ENCODE peak calls at places on chromosomes 7 and 10, in eight cellular contexts. Q is neural progenitor cell, W is body of pancreas, V is aorta, H is left ventricle myocardium inferior, X is GM23248, A is adrenal gland, C is BE2C. I is an unnamed sample. For H3K4me1 and H3K9me3, the result is how much of the 10 kb centered on the place peaks cover.

GRCh38 chr7:7971308-7972040 is 2.9 kb downstream of the GLCCI1 start:
- DNase-seq in Q (no peak), W (no peak), V (no peak), H (no peak), X (no peak), A (no peak), C (no peak), I (no peak)

GRCh38 chr10:17023386-17024298 is 106.0 kb downstream of the CUBN start:
- DNase-seq in Q (peak), W (no peak), V (no peak), H (no peak), X (peak), A (peak), C (no peak), I (peak)

GRCh38 chr7:99562114-99562784 is 3.8 kb downstream of the ZNF655 start:
- DNase-seq in Q (no peak), W (no peak), V (no peak), H (no peak), X (peak), A (no peak), C (no peak), I (no peak)

GRCh38 chr7:140723002-140723401 is 26.5 kb downstream of the NDUFB2 start:
- DNase-seq in Q (no peak), W (no peak), V (no peak), H (no peak), X (no peak), A (no peak), C (no peak), I (no peak)

GRCh38 chr10:124224331-124225028 is 131.1 kb upstream of the CHST15 start:
- DNase-seq in Q (no peak), W (no peak), V (peak), H (no peak), X (peak), A (no peak), C (no peak), I (no peak)

GRCh38 chr7:12911053-12911452 is 223.6 kb downstream of the ARL4A start:
- DNase-seq in Q (no peak), W (no peak), V (no peak), H (no peak), X (no peak), A (no peak), C (no peak), I (no peak)

GRCh38 chr7:141945356-141945755 is 1.4 kb downstream of the CLEC5A start:
- DNase-seq in Q (no peak), W (no peak), V (no peak), H (no peak), X (peak), A (no peak), C (no peak), I (no peak)

GRCh38 chr7:119733480-119733879 is 539.5 kb upstream of the KCND2 start:
- DNase-seq in Q (no peak), W (no peak), V (no peak), H (no peak), X (no peak), A (no peak), C (no peak), I (peak)

GRCh38 chr7:111126987-111127386 is 36.1 kb downstream of the LRRN3 start:
- DNase-seq in Q (no peak), W (no peak), V (no peak), H (no peak), X (peak), A (peak), C (no peak), I (peak)

GRCh38 chr10:628386-629045 is 61.0 kb downstream of the DIP2C start:
- DNase-seq in Q (no peak), W (no peak), V (no peak), H (no peak), X (no peak), A (no peak), C (peak), I (no peak)

GRCh38 chr10:52864459-52865106 is 92.0 kb upstream of the MBL2 start:
- DNase-seq in Q (peak), W (no peak), V (peak), H (peak), X (peak), A (peak), C (no peak), I (peak)

GRCh38 chr7:133023370-133024075 is 58.4 kb downstream of the CHCHD3 start:
- DNase-seq in Q (no peak), W (no peak), V (no peak), H (no peak), X (no peak), A (no peak), C (peak), I (peak)

GRCh38 chr7:71746004-71746403 is 614.1 kb downstream of the GALNT17 start:
- DNase-seq in Q (peak), W (no peak), V (no peak), H (no peak), X (no peak), A (no peak), C (no peak), I (no peak)

GRCh38 chr10:8800426-8800825 is 745.9 kb downstream of the GATA3 start:
- DNase-seq in Q (no peak), W (no peak), V (no peak), H (no peak), X (no peak), A (no peak), C (no peak), I (no peak)

GRCh38 chr10:102004376-102004775 is 51.6 kb downstream of the ARMH3 start:
- DNase-seq in Q (no peak), W (no peak), V (no peak), H (no peak), X (peak), A (no peak), C (no peak), I (peak)

GRCh38 chr7:140672382-140673062 is at the start of gene ADCK2:
- DNase-seq in Q (peak), W (peak), V (peak), H (peak), X (peak), A (peak), C (peak), I (peak)

GRCh38 chr10:6445671-6446278 is 134.3 kb downstream of the PRKCQ start:
- DNase-seq in Q (peak), W (no peak), V (no peak), H (peak), X (peak), A (peak), C (peak), I (peak)

GRCh38 chr7:6407434-6407833 is 40.3 kb downstream of the DAGLB start:
- DNase-seq in Q (no peak), W (no peak), V (no peak), H (no peak), X (no peak), A (peak), C (no peak), I (no peak)

GRCh38 chr7:94908204-94909022 is 1.0 kb downstream of the PPP1R9A start:
- DNase-seq in Q (peak), W (peak), V (peak), H (peak), X (peak), A (peak), C (no peak), I (peak)

GRCh38 chr10:13788701-13789447 is 202.1 kb downstream of the PRPF18 start:
- DNase-seq in Q (no peak), W (peak), V (peak), H (peak), X (peak), A (no peak), C (no peak), I (peak)

GRCh38 chr7:123220396-123220795 is 20.6 kb upstream of the SLC13A1 start:
- DNase-seq in Q (no peak), W (peak), V (no peak), H (no peak), X (no peak), A (peak), C (no peak), I (peak)

GRCh38 chr10:18140149-18140956 is at the start of gene CACNB2:
- DNase-seq in Q (peak), W (peak), V (peak), H (peak), X (peak), A (peak), C (peak), I (peak)

GRCh38 chr10:6108631-6109443 is 20.0 kb downstream of the RBM17 start:
- DNase-seq in Q (peak), W (no peak), V (no peak), H (no peak), X (peak), A (no peak), C (no peak), I (peak)

GRCh38 chr7:16695621-16696237 is 49.7 kb downstream of the BZW2 start:
- DNase-seq in Q (peak), W (peak), V (no peak), H (no peak), X (peak), A (peak), C (peak), I (peak)

GRCh38 chr7:101588131-101588935 is 40.8 kb downstream of the MYL10 start:
- DNase-seq in Q (no peak), W (no peak), V (no peak), H (no peak), X (no peak), A (no peak), C (no peak), I (no peak)

GRCh38 chr10:73790886-73791625 is 5.7 kb downstream of the ZSWIM8 start:
- DNase-seq in Q (no peak), W (no peak), V (no peak), H (no peak), X (no peak), A (no peak), C (no peak), I (no peak)

GRCh38 chr7:139089118-139089517 is 20.4 kb downstream of the ZC3HAV1 start:
- DNase-seq in Q (no peak), W (no peak), V (no peak), H (no peak), X (no peak), A (no peak), C (no peak), I (no peak)

GRCh38 chr7:103592187-103592586 is 146.2 kb upstream of the SLC26A5 start:
- DNase-seq in Q (no peak), W (no peak), V (no peak), H (no peak), X (no peak), A (no peak), C (no peak), I (no peak)

GRCh38 chr10:79443338-79444242 is 1.8 kb downstream of the ZCCHC24 start:
- DNase-seq in Q (no peak), W (no peak), V (no peak), H (no peak), X (peak), A (peak), C (no peak), I (peak)

GRCh38 chr10:13831711-13832110 is 244.9 kb downstream of the PRPF18 start:
- DNase-seq in Q (peak), W (no peak), V (no peak), H (no peak), X (no peak), A (no peak), C (no peak), I (no peak)

GRCh38 chr7:34672430-34672829 is 14.4 kb downstream of the NPSR1 start:
- DNase-seq in Q (no peak), W (no peak), V (no peak), H (no peak), X (peak), A (no peak), C (no peak), I (no peak)

GRCh38 chr10:123804716-123805115 is 86.9 kb downstream of the CPXM2 start:
- DNase-seq in Q (no peak), W (no peak), V (no peak), H (no peak), X (peak), A (no peak), C (no peak), I (peak)

GRCh38 chr10:122503004-122503403 is 41.7 kb downstream of the HTRA1 start:
- DNase-seq in Q (no peak), W (no peak), V (no peak), H (no peak), X (no peak), A (no peak), C (no peak), I (no peak)
- H3K4me1 ChIP-seq in Q (under half), W (under half), V (under half), H (under half), X (under half), A (under half), C (under half), I (under half)

GRCh38 chr7:696426-697258 is 29.9 kb upstream of the DNAAF5 start:
- DNase-seq in Q (no peak), W (no peak), V (peak), H (no peak), X (no peak), A (peak), C (no peak), I (no peak)

GRCh38 chr7:691361-692045 is 35.0 kb upstream of the DNAAF5 start:
- DNase-seq in Q (no peak), W (no peak), V (peak), H (no peak), X (no peak), A (no peak), C (no peak), I (no peak)

GRCh38 chr7:685540-685939 is 41.0 kb upstream of the DNAAF5 start:
- DNase-seq in Q (no peak), W (no peak), V (no peak), H (no peak), X (no peak), A (no peak), C (no peak), I (no peak)

GRCh38 chr7:693280-693679 is 33.2 kb upstream of the DNAAF5 start:
- DNase-seq in Q (no peak), W (no peak), V (peak), H (no peak), X (no peak), A (no peak), C (no peak), I (no peak)

GRCh38 chr7:690478-691360 is 35.8 kb upstream of the DNAAF5 start:
- DNase-seq in Q (no peak), W (no peak), V (peak), H (no peak), X (no peak), A (no peak), C (no peak), I (no peak)
- H3K9me3 ChIP-seq in Q (under half), W (under half), V (under half), H (under half), X (under half), A (under half), C (under half), I (under half)

DNA sequence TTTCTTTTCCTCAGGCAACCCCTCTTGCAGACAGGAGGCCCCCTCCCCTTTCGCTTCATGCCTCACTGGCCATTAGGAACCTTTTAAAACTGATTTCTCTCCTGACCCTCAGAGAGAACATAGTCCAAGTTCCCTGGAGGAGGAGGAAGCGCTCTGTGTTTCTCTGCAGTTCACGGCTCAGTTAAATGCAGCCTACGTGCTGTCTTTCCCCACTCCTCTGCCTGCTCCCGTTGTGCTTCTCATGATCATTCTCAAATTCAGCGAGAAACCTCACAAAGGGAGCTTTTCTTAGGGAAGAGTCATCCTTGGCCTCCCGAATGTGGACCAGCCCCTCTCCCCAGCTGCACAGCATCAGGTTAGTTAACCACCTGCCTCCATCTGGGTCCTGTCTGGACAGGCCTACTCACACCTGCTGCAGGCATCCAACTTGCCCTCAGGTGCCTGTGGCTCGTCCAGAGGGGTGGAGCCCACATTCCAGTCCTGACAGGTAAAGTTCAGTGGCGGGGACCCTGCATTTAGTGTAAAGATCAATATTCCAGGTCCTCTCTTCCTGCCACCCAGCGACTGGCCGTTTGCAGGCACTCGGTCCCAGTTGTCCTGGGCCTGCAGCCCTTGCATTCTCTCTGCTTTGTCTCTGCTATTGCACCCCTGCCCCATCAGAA is 14.8 kb downstream of the HTRA1 start:
- DNase-seq in Q (no peak), W (no peak), V (no peak), H (no peak), X (peak), A (no peak), C (no peak), I (no peak)
- H3K4me3 ChIP-seq in Q (no peak), W (no peak), V (no peak), H (no peak), X (no peak), A (no peak), C (no peak), I (no peak)

GRCh38 chr10:3759397-3759796 is 25.6 kb downstream of the KLF6 start:
- DNase-seq in Q (no peak), W (no peak), V (no peak), H (no peak), X (no peak), A (no peak), C (no peak), I (no peak)
- H3K4me1 ChIP-seq in Q (under half), W (under half), V (under half), H (under half), X (under half), A (under half), C (under half), I (under half)

DNA sequence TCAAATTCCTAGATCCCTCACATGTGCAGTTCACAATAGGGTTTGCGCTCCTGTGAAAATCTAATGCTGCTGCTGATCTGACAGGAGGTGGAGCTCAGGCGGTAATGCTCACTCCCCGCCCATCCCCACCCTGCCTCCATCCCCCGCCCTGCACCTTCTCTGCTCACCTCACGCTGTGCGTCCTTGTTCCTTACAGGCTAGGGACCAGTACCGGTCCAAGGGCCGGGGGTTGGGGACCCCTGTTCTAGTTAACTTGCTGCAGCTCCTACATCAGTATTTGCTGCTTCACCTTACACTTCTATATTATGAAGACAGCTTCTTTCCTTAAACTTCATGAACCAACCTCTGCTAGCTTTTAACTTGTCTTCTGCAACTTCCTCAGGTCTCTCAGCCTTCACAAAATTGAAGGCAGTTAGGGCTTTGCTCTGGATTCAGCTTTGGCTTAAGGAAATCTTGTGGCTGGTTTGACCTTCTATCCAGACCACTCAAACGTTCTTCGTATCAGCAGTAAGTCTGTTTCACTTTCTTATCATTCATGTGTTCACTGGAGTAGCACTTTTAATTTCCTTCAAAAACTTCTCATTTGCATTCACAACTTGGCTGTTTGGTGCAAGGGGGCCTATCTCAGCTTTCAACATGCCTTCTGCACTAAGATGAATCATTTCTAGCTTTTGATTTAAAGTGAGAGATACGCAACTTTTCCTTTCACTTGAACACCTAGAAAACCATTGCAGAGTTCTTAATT is 1.7 kb upstream of the TNKS2 start:
- DNase-seq in Q (peak), W (peak), V (no peak), H (peak), X (no peak), A (peak), C (no peak), I (peak)
- H3K9me3 ChIP-seq in Q (under half), W (under half), V (under half), H (under half), X (under half), A (under half), C (under half), I (under half)

DNA sequence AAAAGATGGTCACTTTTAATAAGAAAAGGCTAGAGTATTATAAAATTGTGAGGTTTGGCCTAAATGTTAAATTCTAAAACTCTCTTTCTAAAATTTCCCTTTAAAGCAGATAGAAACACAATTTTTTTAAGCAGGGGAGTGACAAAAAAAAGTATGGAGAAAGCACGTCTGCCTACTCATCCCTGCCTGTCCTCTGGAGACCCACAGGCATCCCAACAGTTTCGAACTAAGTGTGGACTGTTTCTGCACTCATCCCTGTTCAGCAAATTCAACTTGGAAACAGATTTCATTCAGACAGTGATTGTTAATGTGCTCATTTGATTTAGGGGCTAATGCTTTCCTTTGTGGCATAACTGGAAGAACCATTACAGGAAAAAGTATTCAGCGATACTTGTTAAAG is 192.6 kb upstream of the CXCL12 start:
- DNase-seq in Q (no peak), W (no peak), V (no peak), H (no peak), X (no peak), A (no peak), C (no peak), I (no peak)
- H3K4me3 ChIP-seq in Q (no peak), W (no peak), V (no peak), H (no peak), X (no peak), A (no peak), C (no peak), I (no peak)

GRCh38 chr10:132397671-132398565 is 918 bp downstream of the PWWP2B start:
- DNase-seq in Q (peak), W (peak), V (no peak), H (peak), X (peak), A (peak), C (peak), I (no peak)
- H3K4me1 ChIP-seq in Q (under half), W (half or more), V (under half), H (half or more), X (under half), A (half or more), C (under half), I (under half)

GRCh38 chr7:158190756-158191155 is 396.9 kb downstream of the PTPRN2 start:
- DNase-seq in Q (no peak), W (no peak), V (no peak), H (no peak), X (no peak), A (no peak), C (no peak), I (no peak)
- H3K9me3 ChIP-seq in Q (under half), W (under half), V (under half), H (under half), X (under half), A (under half), C (under half), I (under half)

DNA sequence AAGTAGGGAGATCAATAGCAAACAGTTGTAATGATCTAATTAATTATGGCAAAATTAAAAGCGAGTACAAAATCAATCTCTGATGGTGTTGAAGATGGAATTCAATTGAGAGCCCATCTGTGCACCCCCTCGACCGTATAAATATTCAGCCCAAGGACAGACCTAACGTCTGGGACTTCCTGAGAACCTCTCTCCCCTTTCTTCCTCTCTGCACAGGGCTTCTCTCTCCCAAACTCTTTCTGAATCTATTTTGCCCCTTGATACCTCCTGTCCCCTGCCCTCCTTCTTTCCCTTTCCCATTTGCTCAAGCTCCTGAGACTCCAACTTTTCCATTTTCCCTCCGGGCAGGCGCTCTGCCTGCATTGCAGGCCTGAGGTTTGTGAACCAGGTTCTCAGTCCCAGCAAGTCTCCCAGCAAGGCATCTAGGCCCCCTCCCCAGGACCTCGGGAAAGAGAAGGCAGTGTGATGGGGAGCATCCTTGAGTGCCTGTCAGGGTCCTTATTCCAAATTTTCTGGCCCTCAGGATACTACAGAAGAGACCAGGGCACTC is 8.5 kb upstream of the PAX2 start:
- DNase-seq in Q (no peak), W (no peak), V (no peak), H (no peak), X (no peak), A (no peak), C (no peak), I (no peak)
- H3K4me3 ChIP-seq in Q (no peak), W (no peak), V (no peak), H (peak), X (no peak), A (no peak), C (no peak), I (no peak)

I was measured in cardiac muscle cell.